ENCODE peak calls at places on chromosomes 12 and 14, in seven cellular contexts. K is neural progenitor cell; D is stomach; A is left ventricle myocardium inferior; Q is CD8-positive, alpha-beta memory T cell; N is PC-3; B is hepatocyte. R is an unnamed sample. For H3K27me3, H3K4me1 and H3K36me3, the result is how much of the 10 kb centered on the place peaks cover.

GRCh38 chr12:30985814-30986452 is 59.4 kb downstream of the TSPAN11 start:
- DNase-seq in B (peak), D (peak), N (peak), Q (no peak), A (peak), K (peak), R (no peak)

GRCh38 chr14:29805415-29806123 is 122.1 kb downstream of the PRKD1 start:
- DNase-seq in B (peak), D (peak), Q (no peak), N (peak), K (no peak), A (peak), R (no peak)

GRCh38 chr14:39268393-39268792 is 34.7 kb downstream of the MIA2 start:
- DNase-seq in D (no peak), N (peak), K (peak), B (peak), A (no peak), Q (no peak), R (no peak)

GRCh38 chr14:44529026-44529425 is 21.9 kb upstream of the FSCB start:
- DNase-seq in Q (no peak), N (peak), A (no peak), K (no peak), D (no peak), B (peak), R (no peak)

GRCh38 chr12:103626498-103626897 is 39.4 kb downstream of the STAB2 start:
- DNase-seq in N (peak), A (peak), Q (no peak), D (peak), B (peak), K (peak), R (no peak)

GRCh38 chr14:105069887-105070759 is 4.9 kb upstream of the GPR132 start:
- DNase-seq in N (no peak), K (no peak), B (peak), D (no peak), A (peak), Q (no peak), R (no peak)

GRCh38 chr12:94571556-94571955 is 78.8 kb downstream of the TMCC3 start:
- DNase-seq in B (peak), A (no peak), N (peak), Q (no peak), K (no peak), D (peak), R (no peak)

GRCh38 chr14:68978550-68978911 is 571 bp downstream of the ACTN1 start:
- DNase-seq in B (peak), D (peak), K (peak), N (peak), A (peak), Q (no peak), R (no peak)

GRCh38 chr14:68549057-68549421 is 243.8 kb downstream of the ZFP36L1 start:
- DNase-seq in Q (no peak), N (peak), A (no peak), B (no peak), K (no peak), D (no peak), R (no peak)

GRCh38 chr14:20606190-20606901 is 15.2 kb upstream of the RNASE12 start:
- DNase-seq in B (peak), A (no peak), D (peak), Q (no peak), N (peak), K (peak), R (no peak)

GRCh38 chr12:104668274-104668718 is 211.5 kb downstream of the CHST11 start:
- DNase-seq in Q (no peak), D (no peak), K (no peak), A (peak), N (no peak), B (peak), R (no peak)

GRCh38 chr14:104732355-104732804 is 8.4 kb downstream of the ADSS1 start:
- DNase-seq in Q (no peak), K (no peak), D (peak), A (peak), B (no peak), N (no peak), R (no peak)

GRCh38 chr14:102159841-102160240 is 20.1 kb downstream of the WDR20 start:
- DNase-seq in B (no peak), A (no peak), D (no peak), N (no peak), K (no peak), Q (no peak), R (no peak)

GRCh38 chr12:14193623-14194022 is 171.9 kb upstream of the ATF7IP start:
- DNase-seq in A (no peak), B (no peak), Q (no peak), N (no peak), K (peak), D (no peak), R (no peak)

GRCh38 chr14:94129111-94129757 is at the start of gene IFI27L2:
- DNase-seq in D (peak), A (peak), B (peak), N (peak), Q (peak), K (peak), R (peak)

GRCh38 chr12:8712572-8712971 is 14.8 kb downstream of the RIMKLB start:
- DNase-seq in N (no peak), Q (no peak), D (no peak), A (no peak), K (no peak), B (no peak), R (no peak)

GRCh38 chr12:119235352-119235751 is 56.6 kb downstream of the HSPB8 start:
- DNase-seq in Q (no peak), K (peak), D (no peak), B (no peak), N (no peak), A (no peak), R (no peak)
- H3K27me3 ChIP-seq in Q (under half), K (under half), D (under half), B (under half), N (under half), A (under half), R (under half)

DNA sequence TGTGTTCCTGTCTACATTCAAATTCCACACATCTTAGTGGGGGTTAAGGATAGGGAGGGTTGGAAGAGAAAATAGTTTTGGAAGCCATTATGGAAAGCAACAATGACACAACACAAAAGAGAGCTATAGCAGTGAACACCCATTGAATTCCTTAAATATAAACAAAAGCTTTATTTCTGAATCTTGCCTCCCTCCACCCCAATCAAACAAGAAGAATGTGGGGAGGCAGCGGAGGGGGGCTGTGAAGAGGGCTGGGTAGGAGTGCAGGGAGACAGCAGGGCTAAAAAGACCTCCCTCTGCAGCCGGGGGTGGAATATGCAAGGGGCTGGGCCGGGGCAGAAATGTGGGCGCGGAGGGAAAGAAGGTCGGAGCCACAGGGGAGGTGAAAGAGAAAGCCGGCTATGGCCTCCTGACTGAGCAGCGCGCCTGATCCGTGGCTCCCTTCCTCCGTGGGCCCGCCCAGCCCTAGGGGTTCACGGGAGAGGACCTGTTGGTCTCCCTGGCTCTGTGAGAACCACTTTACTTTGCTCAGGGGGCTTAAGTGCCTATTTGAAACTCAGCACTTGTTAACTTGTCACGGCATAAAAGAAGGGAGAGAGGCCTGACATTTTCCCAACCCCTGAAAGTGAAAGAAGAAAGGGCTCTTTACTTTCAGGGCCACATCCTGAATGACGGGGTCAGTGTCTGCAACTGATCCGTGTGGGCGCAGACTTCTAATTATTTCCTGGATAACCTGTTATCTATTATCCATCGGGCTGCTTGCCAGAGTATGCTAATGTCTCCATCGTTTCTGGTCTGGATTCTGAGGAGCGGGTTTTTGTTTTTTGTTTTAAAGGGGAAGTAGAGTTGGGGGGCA is 127.3 kb upstream of the MAX start:
- DNase-seq in Q (no peak), K (peak), A (peak), D (peak), N (no peak), B (peak), R (peak)
- H3K4me1 ChIP-seq in Q (under half), K (half or more), A (under half), D (half or more), N (under half), B (under half), R (under half)

DNA sequence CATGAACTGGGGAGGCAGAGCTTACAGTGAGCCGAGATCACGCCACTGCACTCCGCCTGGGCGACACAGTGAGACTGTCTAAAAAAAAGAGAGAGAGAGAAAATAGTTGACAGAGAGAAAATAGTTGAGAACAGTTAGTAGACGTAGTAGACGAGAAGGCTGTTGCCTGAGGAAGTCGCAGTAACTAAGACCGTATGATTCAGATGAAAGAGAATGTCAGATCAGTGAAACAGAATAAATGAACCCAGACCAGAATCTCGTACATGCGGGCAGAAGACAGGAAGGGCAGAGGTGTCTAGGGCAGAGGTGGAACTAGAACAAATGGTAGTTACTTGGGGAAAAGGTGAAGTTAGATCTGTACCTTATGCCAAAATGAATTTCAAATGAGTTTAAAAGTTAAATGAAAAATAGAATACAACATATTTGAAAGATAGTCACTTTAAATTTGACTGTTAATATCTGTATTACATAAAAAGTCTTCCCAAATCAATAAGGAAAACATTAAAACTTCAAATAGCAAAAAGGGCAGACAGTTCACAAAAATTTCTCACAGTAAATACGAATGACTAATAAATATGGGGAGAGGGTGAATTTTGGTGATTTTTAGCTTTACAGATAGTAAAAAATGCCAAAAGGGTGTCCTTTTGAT is 17.7 kb downstream of the MDM2 start:
- DNase-seq in N (no peak), D (no peak), Q (no peak), A (no peak), K (no peak), B (no peak), R (no peak)
- H3K36me3 ChIP-seq in N (half or more), D (half or more), Q (under half), A (half or more), K (under half), B (under half), R (under half)

GRCh38 chr14:103273847-103274615 is 60.0 kb upstream of the EIF5 start:
- DNase-seq in K (no peak), N (no peak), A (no peak), B (no peak), Q (no peak), D (no peak), R (peak)
- H3K27me3 ChIP-seq in K (under half), N (under half), A (half or more), B (under half), Q (under half), D (under half), R (under half)

R was measured in CD8-positive, alpha-beta T cell.